ENCODE peak calls at places on chromosomes 2 and 18, in nine cellular contexts. Z is left lobe of liver; U is activated CD8-positive, alpha-beta T cell treated with anti-CD3 and anti-CD28 coated beads, Interleukin-2, amount 10 ng/mL, durations not matched to agents 7 days and 5 days; Q is CD4-positive, alpha-beta T cell; L is upper lobe of left lung; O is mucosa of descending colon; C is activated T-cell treated with anti-CD3 and anti-CD28 coated beads, Interleukin-2, amount 50 U/mL, for 4 hours; R is upper lobe of right lung; Y is left cardiac atrium. T is an unnamed sample.
A peak's percentile ranks its signal among the peaks of the same experiment; 100 is the strongest.

GRCh38 chr18:57051586-57052044 is 95.3 kb upstream of the BOD1L2 start:
- ATAC-seq in Z (no peak), U (no peak), Q (no peak), L (no peak), O (peak; percentile 76), C (no peak), R (no peak), Y (no peak), T (no peak)

GRCh38 chr2:226661789-226662545 is 137.7 kb downstream of the IRS1 start:
- ATAC-seq in Z (no peak), U (no peak), Q (no peak), L (peak; percentile 58), O (peak; percentile 34), C (no peak), R (peak; percentile 56), Y (peak; percentile 95), T (no peak)

GRCh38 chr2:48738806-48739205 is 16.7 kb downstream of the LHCGR start:
- ATAC-seq in Z (no peak), U (no peak), Q (no peak), L (no peak), O (peak; percentile 71), C (no peak), R (no peak), Y (no peak), T (no peak)

GRCh38 chr2:40184551-40184950 is 267.3 kb downstream of the SLC8A1 start:
- ATAC-seq in Z (no peak), U (no peak), Q (no peak), L (no peak), O (no peak), C (no peak), R (no peak), Y (no peak), T (no peak)

GRCh38 chr2:47354817-47355653 is 47.9 kb upstream of the MSH2 start:
- ATAC-seq in Z (no peak), U (no peak), Q (no peak), L (no peak), O (peak; percentile 7), C (no peak), R (no peak), Y (no peak), T (no peak)

GRCh38 chr18:23495723-23496440 is 7.4 kb upstream of the RMC1 start:
- ATAC-seq in Z (no peak), U (no peak), Q (no peak), L (no peak), O (peak; percentile 70), C (no peak), R (peak; percentile 77), Y (peak; percentile 91), T (no peak)

GRCh38 chr2:184685999-184686841 is 87.9 kb downstream of the ZNF804A start:
- ATAC-seq in Z (no peak), U (no peak), Q (no peak), L (peak; percentile 31), O (no peak), C (no peak), R (peak; percentile 25), Y (no peak), T (no peak)

GRCh38 chr2:114056294-114057143 is 166.6 kb downstream of the ACTR3 start:
- ATAC-seq in Z (no peak), U (no peak), Q (no peak), L (no peak), O (peak; percentile 73), C (no peak), R (no peak), Y (no peak), T (no peak)

GRCh38 chr2:189074496-189074895 is 100.3 kb downstream of the COL3A1 start:
- ATAC-seq in Z (no peak), U (no peak), Q (no peak), L (no peak), O (no peak), C (no peak), R (no peak), Y (no peak), T (no peak)

GRCh38 chr2:162328424-162329157 is 10.1 kb upstream of the IFIH1 start:
- ATAC-seq in Z (no peak), U (peak; percentile 63), Q (no peak), L (no peak), O (peak; percentile 16), C (no peak), R (no peak), Y (no peak), T (no peak)

GRCh38 chr2:208134928-208135586 is 5.4 kb upstream of the CRYGC start:
- ATAC-seq in Z (no peak), U (peak; percentile 86), Q (no peak), L (no peak), O (no peak), C (no peak), R (peak; percentile 22), Y (no peak), T (peak; percentile 26)

GRCh38 chr2:54440050-54440449 is 16.1 kb upstream of the SPTBN1 start:
- ATAC-seq in Z (no peak), U (no peak), Q (no peak), L (no peak), O (no peak), C (no peak), R (peak; percentile 43), Y (no peak), T (no peak)